ENCODE peak calls at places on chromosomes 1 and 21, in six cellular contexts. D is kidney; G is HCT116; C is MV-4-11; L is NCI-H1105 treated with DMSO at 0.1 percent for 48 hours; E is activated T-helper 9 cell treated with anti-CD3 and anti-CD28 coated beads, Interleukin-2, amount 50 U/mL, for 16 hours. U is an unnamed sample.
A peak's percentile ranks its signal among the peaks of the same experiment; 100 is the strongest.

GRCh38 chr1:31957701-31958674 is 19.8 kb upstream of the PTP4A2 start:
- DNase-seq in G (no peak), D (no peak), E (peak; percentile 15), L (no peak), C (peak; percentile 93), U (no peak)

GRCh38 chr21:30209571-30209970 is 6.3 kb downstream of the CLDN8 start:
- DNase-seq in C (no peak), D (peak; percentile 19), G (no peak), E (no peak), L (no peak), U (no peak)

GRCh38 chr1:217076902-217077301 is 353.7 kb upstream of the ESRRG start:
- DNase-seq in G (no peak), L (no peak), D (no peak), E (no peak), C (no peak), U (no peak)

GRCh38 chr1:204384636-204385354 is 25.1 kb upstream of the PLEKHA6 start:
- DNase-seq in D (no peak), L (peak; percentile 23), G (no peak), C (no peak), E (no peak), U (no peak)

GRCh38 chr1:209434066-209434465 is 149.4 kb upstream of the CAMK1G start:
- DNase-seq in C (no peak), D (no peak), E (no peak), L (no peak), G (no peak), U (no peak)

GRCh38 chr1:14113841-14114567 is 414.0 kb downstream of the PRDM2 start:
- DNase-seq in G (no peak), L (peak; percentile 51), C (no peak), E (no peak), D (no peak), U (no peak)

GRCh38 chr1:13781907-13782633 is 82.1 kb downstream of the PRDM2 start:
- DNase-seq in L (no peak), E (no peak), C (peak; percentile 79), D (no peak), G (no peak), U (no peak)

GRCh38 chr1:182672487-182672836 is 11.9 kb downstream of the RGS8 start:
- DNase-seq in D (no peak), C (no peak), G (no peak), E (no peak), L (no peak), U (no peak)